ENCODE peak calls at places on chromosomes 2 and 18, in seven cellular contexts. B, U, M, F, I, K and V are unnamed samples.

GRCh38 chr2:221449406-221449805 is 122.7 kb downstream of the EPHA4 start:
- DNase-seq in B (no peak), M (no peak), I (no peak), F (no peak), U (no peak), K (no peak), V (no peak)

GRCh38 chr18:41875094-41875780 is 79.8 kb upstream of the PIK3C3 start:
- DNase-seq in U (no peak), I (peak; percentile 59), B (peak; percentile 1), F (no peak), M (no peak), K (no peak), V (no peak)

GRCh38 chr18:78242307-78242643 is 737.3 kb upstream of the SALL3 start:
- DNase-seq in I (peak; percentile 8), U (no peak), M (no peak), B (no peak), K (no peak), F (no peak), V (no peak)

GRCh38 chr18:79853993-79854364 is 56.2 kb downstream of the KCNG2 start:
- DNase-seq in I (no peak), B (no peak), F (no peak), M (no peak), K (no peak), U (no peak), V (no peak)

GRCh38 chr18:74742573-74742972 is 144.9 kb downstream of the ZNF407 start:
- DNase-seq in K (no peak), M (no peak), F (no peak), I (peak; percentile 11), U (no peak), B (no peak), V (no peak)

GRCh38 chr2:96869824-96870630 is at the start of gene SEMA4C:
- DNase-seq in K (no peak), F (no peak), B (no peak), M (peak; percentile 52), I (peak; percentile 47), U (peak; percentile 37), V (no peak)

GRCh38 chr2:233342301-233342700 is 12.0 kb upstream of the DGKD start:
- DNase-seq in K (no peak), M (no peak), F (no peak), B (no peak), I (no peak), U (no peak), V (no peak)

GRCh38 chr2:152874955-152875354 is 156.5 kb downstream of the ARL6IP6 start:
- DNase-seq in F (no peak), B (no peak), I (no peak), M (no peak), K (no peak), U (no peak), V (no peak)

GRCh38 chr18:31685097-31686082 is 1.0 kb upstream of the B4GALT6 start:
- DNase-seq in I (peak; percentile 82), U (peak; percentile 76), K (peak; percentile 61), B (no peak), F (peak; percentile 44), M (no peak), V (no peak)

GRCh38 chr2:150045601-150046000 is 441.9 kb downstream of the RND3 start:
- DNase-seq in F (no peak), K (no peak), B (no peak), I (no peak), M (no peak), U (no peak), V (no peak)

GRCh38 chr18:52569492-52569891 is 229.5 kb downstream of the DCC start:
- DNase-seq in K (no peak), B (no peak), F (no peak), U (no peak), I (no peak), M (no peak), V (no peak)

GRCh38 chr2:46866770-46867246 is 48.8 kb downstream of the MCFD2 start:
- DNase-seq in F (no peak), B (no peak), M (no peak), I (peak; percentile 69), K (no peak), U (no peak), V (no peak)

DNA sequence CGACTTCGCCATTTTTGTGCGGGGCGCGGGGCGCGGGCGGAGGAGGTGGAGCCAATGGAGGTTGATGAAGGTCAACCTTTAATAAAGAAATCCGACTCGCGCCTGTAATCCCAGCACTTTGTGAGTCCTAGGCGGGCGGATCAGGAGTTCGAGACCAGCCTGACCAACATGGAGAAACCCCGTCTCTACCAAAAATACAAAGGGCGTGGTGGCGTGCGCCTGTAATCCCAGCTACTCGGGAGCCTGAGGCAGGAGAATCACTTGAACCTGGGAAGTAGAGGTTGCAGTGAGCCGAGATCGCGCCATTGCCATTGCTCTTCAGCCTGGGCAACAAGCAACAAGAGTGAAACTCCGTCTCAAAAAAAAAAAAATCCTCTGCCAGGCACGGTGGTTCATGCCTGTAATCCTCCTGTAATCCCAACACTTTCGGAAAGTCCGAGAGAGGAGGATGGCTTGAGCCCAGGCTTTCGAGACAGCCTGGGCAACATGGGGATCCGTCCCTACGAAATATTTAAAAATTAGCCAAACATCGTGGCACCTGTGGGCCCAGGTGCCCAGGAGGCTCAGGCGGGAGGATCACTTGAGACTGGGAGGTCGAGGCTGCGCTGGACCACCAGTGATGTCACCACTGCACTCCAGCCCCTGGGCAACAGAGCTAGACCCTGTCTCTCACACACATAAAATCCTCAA is 490 bp upstream of the PREB start:
- DNase-seq in F (no peak), M (no peak), B (no peak), U (no peak), K (no peak), I (no peak), V (no peak)
- H3K4me3 ChIP-seq in F (peak overlapping the region; percentile 96), M (peak overlapping the region; percentile 99), B (no peak overlapping the region), U (peak overlapping the region; percentile 95), K (peak overlapping the region; percentile 24), I (peak overlapping the region; percentile 31), V (peak overlapping the region; percentile 94)

GRCh38 chr2:223649941-223650530 is 47.9 kb upstream of the SCG2 start:
- DNase-seq in M (no peak), K (no peak), B (no peak), F (no peak), I (no peak), U (no peak), V (no peak)

GRCh38 chr2:223648755-223649154 is 46.6 kb upstream of the SCG2 start:
- DNase-seq in M (no peak), I (no peak), K (no peak), B (no peak), F (no peak), U (no peak), V (no peak)

GRCh38 chr2:223643310-223643709 is 41.1 kb upstream of the SCG2 start:
- DNase-seq in I (no peak), B (no peak), K (no peak), M (no peak), F (no peak), U (no peak), V (no peak)

GRCh38 chr2:223644116-223644515 is 42.0 kb upstream of the SCG2 start:
- DNase-seq in K (no peak), U (no peak), I (no peak), F (no peak), B (no peak), M (no peak), V (no peak)

GRCh38 chr2:223647258-223647952 is 45.2 kb upstream of the SCG2 start:
- DNase-seq in M (no peak), F (no peak), B (no peak), U (no peak), K (no peak), I (no peak), V (no peak)
- H3K4me3 ChIP-seq in M (no peak overlapping the region), F (no peak overlapping the region), B (no peak overlapping the region), U (no peak overlapping the region), K (no peak overlapping the region), I (no peak overlapping the region), V (no peak overlapping the region)

GRCh38 chr2:240519396-240520142 is 38.2 kb downstream of the ANKMY1 start:
- DNase-seq in K (no peak), I (peak; percentile 41), B (no peak), M (no peak), U (no peak), F (no peak), V (no peak)

GRCh38 chr2:240522406-240522805 is 35.4 kb downstream of the ANKMY1 start:
- DNase-seq in B (no peak), M (no peak), F (no peak), I (no peak), K (no peak), U (no peak), V (no peak)

GRCh38 chr2:240520974-240521350 is 36.8 kb downstream of the ANKMY1 start:
- DNase-seq in B (no peak), F (no peak), M (no peak), I (no peak), U (no peak), K (no peak), V (no peak)

GRCh38 chr2:240518981-240519380 is 38.8 kb downstream of the ANKMY1 start:
- DNase-seq in F (no peak), I (no peak), M (no peak), K (no peak), U (no peak), B (no peak), V (no peak)

GRCh38 chr2:240520143-240520973 is 37.4 kb downstream of the ANKMY1 start:
- DNase-seq in U (no peak), M (no peak), F (no peak), K (no peak), I (no peak), B (no peak), V (no peak)
- H3K4me3 ChIP-seq in U (no peak overlapping the region), M (no peak overlapping the region), F (no peak overlapping the region), K (no peak overlapping the region), I (no peak overlapping the region), B (peak overlapping the region; percentile 13), V (no peak overlapping the region)

GRCh38 chr2:208251098-208251497 is 3.8 kb downstream of the IDH1 start:
- DNase-seq in M (no peak), K (no peak), U (no peak), I (no peak), F (no peak), B (no peak), V (no peak)
- H3K4me3 ChIP-seq in M (no peak overlapping the region), K (no peak overlapping the region), U (no peak overlapping the region), I (no peak overlapping the region), F (no peak overlapping the region), B (no peak overlapping the region), V (no peak overlapping the region)

GRCh38 chr2:54725343-54726099 is 2.1 kb downstream of the EML6 start:
- DNase-seq in I (no peak), K (no peak), B (no peak), F (no peak), U (no peak), M (no peak), V (no peak)
- H3K4me3 ChIP-seq in I (no peak overlapping the region), K (peak overlapping the region; percentile 59), B (no peak overlapping the region), F (no peak overlapping the region), U (peak overlapping the region; percentile 76), M (peak overlapping the region; percentile 43), V (peak overlapping the region; percentile 81)

DNA sequence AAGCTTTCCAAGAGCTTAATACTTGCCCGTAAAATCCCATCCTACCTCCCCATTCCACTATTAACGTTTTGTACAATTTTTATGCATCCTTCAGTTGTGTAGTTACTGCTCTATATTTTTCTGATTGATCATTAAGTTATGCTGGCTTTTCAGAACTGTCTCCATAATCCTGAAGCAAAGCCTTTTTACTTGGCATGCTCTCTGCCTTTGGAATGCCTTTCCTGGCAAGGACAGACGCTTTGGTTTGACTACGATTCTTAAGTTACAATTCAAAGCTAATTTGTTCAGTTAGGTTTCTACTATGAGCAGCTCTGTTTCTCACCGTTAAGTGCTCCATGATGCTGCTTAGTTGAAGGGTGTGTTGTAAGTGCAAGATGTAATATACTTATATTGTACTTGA is 579.9 kb downstream of the ZEB2 start:
- DNase-seq in F (no peak), M (no peak), I (peak; percentile 55), K (no peak), B (no peak), U (no peak), V (no peak)
- H3K4me3 ChIP-seq in F (no peak overlapping the region), M (no peak overlapping the region), I (no peak overlapping the region), K (no peak overlapping the region), B (no peak overlapping the region), U (no peak overlapping the region), V (no peak overlapping the region)

GRCh38 chr2:119440873-119441272 is 9.2 kb downstream of the TMEM37 start:
- DNase-seq in K (no peak), U (no peak), B (no peak), I (no peak), F (no peak), M (no peak), V (no peak)
- H3K4me3 ChIP-seq in K (no peak overlapping the region), U (no peak overlapping the region), B (no peak overlapping the region), I (no peak overlapping the region), F (no peak overlapping the region), M (no peak overlapping the region), V (no peak overlapping the region)